ENCODE peak calls at places on chromosomes 11 and 22, in four cellular contexts. L is left ventricle myocardium inferior, S is GOT3, D is germinal center. A is an unnamed sample.

GRCh38 chr11:76791861-76792260 is 8.7 kb downstream of the TSKU start:
- DNase-seq in L (no peak), S (no peak), D (no peak), A (peak)

GRCh38 chr11:19992998-19993397 is 167.3 kb downstream of the DBX1 start:
- DNase-seq in L (no peak), S (no peak), D (no peak), A (no peak)

GRCh38 chr11:27420217-27420616 is 52.4 kb downstream of the LGR4 start:
- DNase-seq in L (no peak), S (no peak), D (no peak), A (no peak)

GRCh38 chr22:45987462-45987861 is 10.5 kb upstream of the WNT7B start:
- DNase-seq in L (no peak), S (no peak), D (no peak), A (no peak)

GRCh38 chr11:133957926-133958325 is 1.2 kb upstream of the IGSF9B start:
- DNase-seq in L (no peak), S (no peak), D (no peak), A (no peak)

GRCh38 chr11:61551630-61552029 is 29.2 kb downstream of the SYT7 start:
- DNase-seq in L (peak), S (no peak), D (no peak), A (no peak)

GRCh38 chr11:67057410-67057757 is 737 bp downstream of the RHOD start:
- DNase-seq in L (no peak), S (no peak), D (no peak), A (no peak)

GRCh38 chr11:41414771-41415440 is 44.5 kb downstream of the LRRC4C start:
- DNase-seq in L (no peak), S (no peak), D (no peak), A (no peak)

GRCh38 chr22:33853200-33854097 is 66.8 kb downstream of the LARGE1 start:
- DNase-seq in L (peak), S (no peak), D (peak), A (peak)

GRCh38 chr11:14881794-14882193 is 10.2 kb downstream of the CYP2R1 start:
- DNase-seq in L (no peak), S (no peak), D (no peak), A (no peak)

GRCh38 chr11:130300567-130300966 is 14.2 kb downstream of the ZBTB44 start:
- DNase-seq in L (no peak), S (no peak), D (no peak), A (no peak)

GRCh38 chr22:42617155-42617983 is 2.7 kb upstream of the POLDIP3 start:
- DNase-seq in L (no peak), S (no peak), D (no peak), A (no peak)

GRCh38 chr11:103870821-103871309 is 165.6 kb upstream of the DDI1 start:
- DNase-seq in L (peak), S (no peak), D (no peak), A (no peak)